ENCODE peak calls at places on chromosomes 11 and 22, in nine cellular contexts. P is heart left ventricle, F is testis, D is right lobe of liver, N is tibial nerve, V is body of pancreas, G is stomach, A is IMR-90, Z is ovary. W is an unnamed sample. For H3K36me3 and H3K9me3, the result is how much of the 10 kb centered on the place peaks cover.

GRCh38 chr11:103907548-103908455 is 128.6 kb upstream of the DDI1 start:
- DNase-seq in N (no peak), A (peak), Z (no peak), F (no peak), D (no peak), V (no peak), G (no peak), P (no peak), W (no peak)

GRCh38 chr22:17970205-17970708 is 54.1 kb downstream of the MICAL3 start:
- DNase-seq in P (no peak), D (no peak), F (no peak), G (no peak), Z (no peak), A (peak), N (no peak), V (no peak), W (no peak)

GRCh38 chr11:70463478-70464255 is 65.3 kb downstream of the CTTN start:
- DNase-seq in V (no peak), P (no peak), D (no peak), Z (no peak), F (no peak), N (no peak), A (no peak), G (no peak), W (no peak)

GRCh38 chr11:20172721-20173447 is 12.6 kb upstream of the DBX1 start:
- DNase-seq in D (no peak), Z (no peak), F (no peak), V (no peak), G (no peak), P (no peak), N (no peak), A (no peak), W (no peak)

GRCh38 chr11:67268036-67268683 is 1.9 kb downstream of the GRK2 start:
- DNase-seq in A (no peak), G (no peak), Z (no peak), N (no peak), D (peak), P (no peak), F (no peak), V (no peak), W (peak)

GRCh38 chr11:128398517-128399152 is 188.7 kb downstream of the ETS1 start:
- DNase-seq in G (no peak), N (no peak), F (no peak), Z (no peak), A (no peak), V (no peak), D (no peak), P (no peak), W (no peak)

GRCh38 chr11:96331556-96332168 is 11.3 kb downstream of the MAML2 start:
- DNase-seq in A (no peak), Z (no peak), D (no peak), F (no peak), V (no peak), G (no peak), P (no peak), N (no peak), W (no peak)

GRCh38 chr11:128180446-128181089 is 406.8 kb downstream of the ETS1 start:
- DNase-seq in Z (no peak), G (no peak), D (no peak), F (no peak), N (no peak), V (no peak), A (peak), P (no peak), W (no peak)

GRCh38 chr11:12848413-12848812 is 160.7 kb upstream of the RASSF10 start:
- DNase-seq in G (no peak), A (no peak), D (no peak), F (no peak), N (no peak), Z (no peak), V (no peak), P (no peak), W (no peak)

GRCh38 chr22:20741008-20741633 is 32.8 kb upstream of the SERPIND1 start:
- DNase-seq in F (no peak), G (no peak), Z (no peak), P (no peak), D (no peak), A (no peak), V (no peak), N (no peak), W (no peak)

GRCh38 chr11:102320166-102320565 is 2.9 kb downstream of the BIRC3 start:
- DNase-seq in N (no peak), F (no peak), P (no peak), Z (no peak), A (no peak), G (no peak), D (no peak), V (no peak), W (no peak)

DNA sequence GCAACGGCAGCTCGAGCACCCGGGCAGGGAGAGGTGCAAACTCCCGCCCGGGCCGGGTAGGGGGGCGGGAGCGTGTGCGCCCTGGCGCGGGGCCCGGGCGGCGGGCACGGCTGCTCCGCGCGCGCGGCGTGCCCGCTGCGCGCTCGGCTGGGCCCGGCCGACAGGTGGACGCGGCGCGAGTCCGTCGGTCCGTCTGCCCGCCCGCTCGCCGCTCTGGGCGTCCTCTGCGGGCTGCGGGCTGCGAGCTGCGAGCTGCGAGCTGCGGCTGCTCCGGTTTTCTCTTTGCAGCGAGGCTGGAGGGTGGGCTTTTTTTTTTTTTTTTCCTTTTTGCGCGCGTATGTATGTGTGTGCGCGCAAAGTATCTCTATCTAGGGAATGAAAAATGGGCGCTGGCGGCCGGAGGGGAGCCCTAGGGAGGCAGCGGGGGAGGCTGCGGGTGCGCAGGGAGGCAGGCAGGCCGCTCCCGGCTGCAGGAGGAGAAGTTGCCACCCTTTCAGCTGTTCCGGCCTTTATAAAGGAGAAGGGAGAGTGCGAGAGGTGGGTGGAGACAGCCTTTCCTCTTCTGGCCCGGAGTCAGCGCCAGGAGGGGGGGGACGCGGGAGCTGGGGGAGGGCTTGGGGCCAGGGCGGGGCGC is at the start of gene PDGFB:
- DNase-seq in G (peak), F (peak), P (peak), Z (no peak), V (peak), A (no peak), N (no peak), D (no peak), W (no peak)
- H3K36me3 ChIP-seq in G (under half), F (under half), P (under half), Z (under half), V (under half), A (under half), N (under half), D (under half), W (under half)

GRCh38 chr11:118383657-118384056 is 17.7 kb upstream of the ATP5MG start:
- DNase-seq in P (no peak), G (no peak), D (no peak), V (no peak), F (no peak), Z (no peak), N (no peak), A (no peak), W (no peak)
- TF ChIP-seq POLR2A in P (no peak), G (no peak), D (no peak), V (no peak), F (no peak), Z (no peak), N (no peak), A (no peak), W (no peak)

GRCh38 chr11:79030448-79030847 is 410.4 kb downstream of the TENM4 start:
- DNase-seq in P (no peak), F (no peak), G (no peak), Z (no peak), V (no peak), N (no peak), A (no peak), D (no peak), W (no peak)

GRCh38 chr11:79025097-79025496 is 415.7 kb downstream of the TENM4 start:
- DNase-seq in D (no peak), A (no peak), Z (no peak), N (no peak), G (no peak), V (no peak), P (no peak), F (no peak), W (no peak)

GRCh38 chr11:79025622-79026021 is 415.2 kb downstream of the TENM4 start:
- DNase-seq in G (no peak), F (no peak), V (no peak), Z (no peak), D (no peak), A (no peak), N (no peak), P (no peak), W (no peak)

GRCh38 chr11:79026803-79027445 is 413.9 kb downstream of the TENM4 start:
- DNase-seq in P (no peak), V (no peak), G (no peak), D (no peak), Z (no peak), N (no peak), F (no peak), A (peak), W (no peak)

GRCh38 chr11:79028214-79028613 is 412.6 kb downstream of the TENM4 start:
- DNase-seq in N (no peak), P (no peak), A (no peak), Z (no peak), V (no peak), F (no peak), D (no peak), G (no peak), W (no peak)
- H3K9me3 ChIP-seq in N (under half), P (under half), A (under half), Z (under half), V (under half), F (under half), D (under half), G (under half), W (under half)

DNA sequence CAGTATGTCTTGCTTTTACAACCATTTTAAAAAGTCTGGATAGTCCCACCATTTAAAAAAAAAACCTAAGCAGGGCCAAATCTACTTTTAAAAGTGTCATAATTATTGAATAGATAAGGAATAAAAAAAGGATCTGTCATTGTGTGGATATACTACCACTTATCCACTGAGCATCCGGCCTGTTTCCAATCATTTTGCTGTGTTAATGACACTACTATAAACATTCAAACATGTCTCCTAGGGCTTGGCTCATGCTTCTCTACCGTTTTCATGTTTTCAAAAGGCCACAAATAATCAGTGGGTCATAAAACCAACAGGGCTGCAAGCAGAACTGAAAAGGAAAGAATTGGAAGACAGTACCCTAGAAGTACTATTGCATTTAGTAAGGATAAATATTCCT is 12.5 kb upstream of the C22orf39 start:
- DNase-seq in D (no peak), A (no peak), V (no peak), F (no peak), N (no peak), P (no peak), Z (no peak), G (no peak), W (no peak)
- H3K36me3 ChIP-seq in D (half or more), A (under half), V (under half), F (under half), N (under half), P (under half), Z (under half), G (half or more), W (under half)

GRCh38 chr11:71490044-71490730 is 36.9 kb upstream of the KRTAP5-7 start:
- DNase-seq in P (peak), Z (no peak), G (peak), V (peak), A (no peak), N (no peak), F (no peak), D (peak), W (no peak)
- TF ChIP-seq POLR2A in P (no peak), Z (no peak), G (no peak), V (no peak), A (no peak), N (no peak), F (no peak), D (no peak), W (no peak)

DNA sequence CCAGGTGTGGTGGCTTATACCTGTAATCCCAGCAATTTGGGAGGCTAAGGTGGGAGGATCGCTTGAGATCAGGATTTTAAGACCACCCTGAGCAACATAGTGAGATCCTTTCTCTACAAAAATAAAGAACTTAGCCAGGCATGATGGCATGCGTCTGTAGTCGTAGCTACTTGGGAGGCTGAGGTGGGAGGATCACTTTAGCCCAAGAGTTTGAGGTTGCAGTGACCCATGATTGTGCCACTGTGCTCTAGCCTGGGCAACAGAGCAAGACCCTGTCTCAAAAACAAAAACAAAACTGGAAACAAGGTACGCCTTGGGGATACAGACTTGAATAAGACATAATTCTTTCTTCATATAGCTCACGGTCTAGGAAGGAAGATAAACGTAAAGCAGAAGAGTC is 63.1 kb upstream of the GRAMD1B start:
- DNase-seq in V (no peak), A (no peak), P (no peak), F (no peak), Z (no peak), D (no peak), N (no peak), G (no peak), W (no peak)
- H3K9me3 ChIP-seq in V (under half), A (under half), P (under half), F (under half), Z (under half), D (under half), N (under half), G (under half), W (under half)

GRCh38 chr11:65434057-65434666 is 11.6 kb downstream of the NEAT1 start:
- DNase-seq in P (no peak), N (no peak), F (peak), D (no peak), G (no peak), Z (no peak), A (peak), V (no peak), W (no peak)

GRCh38 chr11:65432133-65432650 is 9.6 kb downstream of the NEAT1 start:
- DNase-seq in P (no peak), V (no peak), A (peak), N (no peak), G (no peak), Z (no peak), F (no peak), D (no peak), W (no peak)

GRCh38 chr11:65432686-65433582 is 10.3 kb downstream of the NEAT1 start:
- DNase-seq in V (no peak), F (no peak), G (no peak), P (no peak), Z (no peak), N (no peak), A (peak), D (no peak), W (no peak)

GRCh38 chr11:65434667-65435179 is 12.1 kb downstream of the NEAT1 start:
- DNase-seq in G (no peak), N (no peak), P (no peak), A (peak), V (no peak), F (peak), Z (no peak), D (no peak), W (no peak)

DNA sequence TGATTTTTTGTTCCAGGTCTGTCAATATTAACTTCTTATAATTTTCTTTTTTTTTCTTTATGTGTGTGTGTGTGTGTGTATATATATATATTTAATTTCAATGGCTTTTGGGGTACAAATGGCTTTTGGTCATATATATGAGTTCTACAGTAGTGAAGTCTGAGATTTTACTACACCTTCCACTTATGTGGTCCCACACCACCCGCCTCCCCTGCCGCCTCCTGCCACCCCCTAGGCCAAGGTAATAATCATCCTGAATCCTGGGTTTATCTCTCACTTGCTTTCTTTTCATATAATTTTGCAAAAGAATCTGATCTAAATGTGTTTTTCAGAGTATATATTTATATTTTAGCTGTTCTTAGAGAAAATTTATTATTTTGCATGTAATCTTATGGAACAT is 11.1 kb downstream of the NEAT1 start:
- DNase-seq in D (no peak), P (peak), V (no peak), Z (no peak), F (no peak), N (peak), G (no peak), A (peak), W (peak)
- H3K36me3 ChIP-seq in D (under half), P (under half), V (under half), Z (under half), F (under half), N (under half), G (half or more), A (under half), W (under half)